ENCODE peak calls at places on chromosome 3, in seven cellular contexts. F, G, A, M, Z, C and I are unnamed samples.
A peak's percentile ranks its signal among the peaks of the same experiment; 100 is the strongest.

GRCh38 chr3:99866167-99866810 is 48.6 kb downstream of the CMSS1 start:
- DNase-seq in F (no peak), G (peak; percentile 47), A (no peak), M (no peak), Z (peak; percentile 69), C (no peak), I (no peak)

GRCh38 chr3:20060924-20061323 is 20.7 kb downstream of the KAT2B start:
- DNase-seq in F (no peak), G (no peak), A (no peak), M (no peak), Z (no peak), C (no peak), I (peak; percentile 38)

GRCh38 chr3:124845406-124845805 is 41.8 kb downstream of the ITGB5 start:
- DNase-seq in F (no peak), G (peak; percentile 80), A (peak; percentile 68), M (no peak), Z (peak; percentile 92), C (no peak), I (peak; percentile 65)

GRCh38 chr3:29441020-29441324 is 160.1 kb downstream of the RBMS3 start:
- DNase-seq in F (no peak), G (no peak), A (no peak), M (no peak), Z (no peak), C (no peak), I (no peak)

GRCh38 chr3:111999924-112000835 is 1.5 kb downstream of the TAGLN3 start:
- DNase-seq in F (no peak), G (no peak), A (no peak), M (no peak), Z (no peak), C (no peak), I (no peak)

GRCh38 chr3:168865022-168865551 is 769.4 kb upstream of the GOLIM4 start:
- DNase-seq in F (no peak), G (peak; percentile 18), A (no peak), M (no peak), Z (peak; percentile 21), C (no peak), I (no peak)

GRCh38 chr3:96007650-96008195 is 806.7 kb upstream of the EPHA6 start:
- DNase-seq in F (no peak), G (no peak), A (no peak), M (no peak), Z (no peak), C (no peak), I (no peak)

GRCh38 chr3:132592211-132592610 is 4.9 kb upstream of the ACKR4 start:
- DNase-seq in F (no peak), G (no peak), A (no peak), M (no peak), Z (no peak), C (no peak), I (no peak)

GRCh38 chr3:43764471-43764870 is 73.7 kb downstream of the ABHD5 start:
- DNase-seq in F (no peak), G (no peak), A (no peak), M (no peak), Z (no peak), C (no peak), I (no peak)

GRCh38 chr3:141271279-141272033 is 39.8 kb downstream of the PXYLP1 start:
- DNase-seq in F (peak; percentile 15), G (no peak), A (no peak), M (no peak), Z (no peak), C (no peak), I (no peak)

GRCh38 chr3:187982149-187982548 is 171.8 kb upstream of the LPP start:
- DNase-seq in F (no peak), G (no peak), A (no peak), M (no peak), Z (no peak), C (no peak), I (no peak)

GRCh38 chr3:110296885-110297284 is 774.7 kb upstream of the NECTIN3 start:
- DNase-seq in F (no peak), G (no peak), A (no peak), M (no peak), Z (no peak), C (no peak), I (no peak)

GRCh38 chr3:101011086-101011485 is 17.9 kb upstream of the ABI3BP start:
- DNase-seq in F (no peak), G (no peak), A (no peak), M (no peak), Z (peak; percentile 52), C (no peak), I (no peak)

GRCh38 chr3:47850062-47850802 is 47.3 kb downstream of the DHX30 start:
- DNase-seq in F (no peak), G (no peak), A (no peak), M (no peak), Z (peak; percentile 21), C (no peak), I (no peak)

GRCh38 chr3:37922721-37923575 is 61.3 kb downstream of the CTDSPL start:
- DNase-seq in F (no peak), G (no peak), A (no peak), M (no peak), Z (peak; percentile 49), C (peak; percentile 26), I (no peak)

GRCh38 chr3:171225698-171226097 is 199.2 kb upstream of the SLC2A2 start:
- DNase-seq in F (no peak), G (peak; percentile 39), A (peak; percentile 60), M (no peak), Z (peak; percentile 36), C (no peak), I (no peak)

GRCh38 chr3:72238836-72239235 is 453.9 kb upstream of the PROK2 start:
- DNase-seq in F (no peak), G (no peak), A (no peak), M (no peak), Z (no peak), C (no peak), I (no peak)

GRCh38 chr3:58868101-58868779 is 181.6 kb downstream of the CFAP20DC start:
- DNase-seq in F (no peak), G (no peak), A (no peak), M (no peak), Z (no peak), C (no peak), I (no peak)

GRCh38 chr3:32340039-32340438 is 51.6 kb upstream of the CMTM7 start:
- DNase-seq in F (peak; percentile 65), G (peak; percentile 27), A (no peak), M (no peak), Z (peak; percentile 28), C (no peak), I (no peak)

GRCh38 chr3:111895079-111895478 is 36.0 kb downstream of the PHLDB2 start:
- DNase-seq in F (no peak), G (peak; percentile 36), A (no peak), M (no peak), Z (peak; percentile 55), C (no peak), I (no peak)

GRCh38 chr3:145798005-145798404 is 363.0 kb downstream of the PLOD2 start:
- DNase-seq in F (no peak), G (no peak), A (no peak), M (no peak), Z (no peak), C (no peak), I (no peak)

GRCh38 chr3:120326784-120327183 is 22.4 kb downstream of the LRRC58 start:
- DNase-seq in F (no peak), G (no peak), A (no peak), M (no peak), Z (no peak), C (no peak), I (no peak)

GRCh38 chr3:176075491-176075890 is 1121.8 kb downstream of the TBL1XR1 start:
- DNase-seq in F (no peak), G (no peak), A (no peak), M (no peak), Z (no peak), C (no peak), I (no peak)

GRCh38 chr3:149670742-149671492 is 13.1 kb upstream of the WWTR1 start:
- DNase-seq in F (no peak), G (no peak), A (no peak), M (no peak), Z (no peak), C (no peak), I (no peak)